ENCODE peak calls at places on chromosome 1, in six cellular contexts. F is RPMI7951, E is lower lobe of right lung, H is SHP77, C is T-helper 1 cell, W is colonic mucosa. Z is an unnamed sample.

GRCh38 chr1:200179781-200180160 is 152.3 kb downstream of the NR5A2 start:
- DNase-seq in F (no peak), E (no peak), H (no peak), C (no peak), W (no peak), Z (no peak)

GRCh38 chr1:30423570-30423969 is 299.8 kb downstream of the MATN1 start:
- DNase-seq in F (no peak), E (no peak), H (no peak), C (no peak), W (no peak), Z (no peak)

GRCh38 chr1:17168480-17168878 is 36.4 kb upstream of the PADI1 start:
- DNase-seq in F (peak), E (no peak), H (no peak), C (no peak), W (no peak), Z (no peak)

GRCh38 chr1:24526940-24527542 is 24.4 kb downstream of the RCAN3 start:
- DNase-seq in F (peak), E (no peak), H (no peak), C (peak), W (peak), Z (no peak)

GRCh38 chr1:228760962-228761361 is 25.7 kb downstream of the RHOU start:
- DNase-seq in F (no peak), E (no peak), H (no peak), C (no peak), W (no peak), Z (no peak)

GRCh38 chr1:33649759-33650158 is 177.3 kb downstream of the ZSCAN20 start:
- DNase-seq in F (no peak), E (no peak), H (no peak), C (no peak), W (no peak), Z (no peak)

GRCh38 chr1:181208967-181209366 is 120.5 kb downstream of the IER5 start:
- DNase-seq in F (no peak), E (no peak), H (no peak), C (no peak), W (no peak), Z (no peak)

GRCh38 chr1:85566890-85567289 is 13.7 kb upstream of the CCN1 start:
- DNase-seq in F (no peak), E (no peak), H (no peak), C (no peak), W (no peak), Z (no peak)

GRCh38 chr1:177948336-177948972 is 21.4 kb downstream of the SEC16B start:
- DNase-seq in F (peak), E (no peak), H (peak), C (no peak), W (peak), Z (no peak)

GRCh38 chr1:203911806-203912205 is 50.4 kb downstream of the SNRPE start:
- DNase-seq in F (no peak), E (no peak), H (no peak), C (no peak), W (no peak), Z (no peak)

Z was measured in T-helper 17 cell.